ENCODE peak calls at places on chromosomes 2 and 18, in five cellular contexts. T is heart right ventricle, D is transverse colon, O is fibroblast of the aortic adventitia, H is thyroid gland. F is an unnamed sample.
A peak's percentile ranks its signal among the peaks of the same experiment; 100 is the strongest.

GRCh38 chr2:51795248-51795888 is 763.4 kb upstream of the NRXN1 start:
- DNase-seq in T (no peak), D (peak; percentile 33), O (no peak), H (no peak), F (no peak)

GRCh38 chr2:239463541-239464165 is 62.8 kb upstream of the HDAC4 start:
- DNase-seq in T (no peak), D (peak; percentile 5), O (no peak), H (no peak), F (no peak)

GRCh38 chr2:14634885-14635871 is 2.7 kb downstream of the LRATD1 start:
- DNase-seq in T (peak; percentile 67), D (peak; percentile 83), O (peak; percentile 45), H (peak; percentile 87), F (no peak)

GRCh38 chr2:233381013-233381995 is 27.0 kb downstream of the DGKD start:
- DNase-seq in T (no peak), D (no peak), O (no peak), H (no peak), F (no peak)

GRCh38 chr2:75142081-75142480 is 57.2 kb downstream of the TACR1 start:
- DNase-seq in T (no peak), D (no peak), O (peak; percentile 94), H (no peak), F (no peak)

GRCh38 chr2:15912203-15912602 is 28.1 kb upstream of the MYCN start:
- DNase-seq in T (peak; percentile 76), D (peak; percentile 42), O (no peak), H (peak; percentile 81), F (peak; percentile 88)

GRCh38 chr2:162242586-162243304 is 500 bp downstream of the FAP start:
- DNase-seq in T (no peak), D (no peak), O (peak; percentile 90), H (no peak), F (no peak)

GRCh38 chr18:64253900-64254299 is 105.0 kb upstream of the LINC00305 start:
- DNase-seq in T (no peak), D (no peak), O (no peak), H (no peak), F (no peak)

GRCh38 chr2:290090-290722 is 2.3 kb upstream of the ALKAL2 start:
- DNase-seq in T (peak; percentile 70), D (peak; percentile 74), O (peak; percentile 76), H (peak; percentile 77), F (peak; percentile 50)

GRCh38 chr2:221285156-221285555 is 286.9 kb downstream of the EPHA4 start:
- DNase-seq in T (no peak), D (no peak), O (no peak), H (no peak), F (no peak)

GRCh38 chr2:222859786-222860726 is 780 bp upstream of the ACSL3 start:
- DNase-seq in T (peak; percentile 78), D (peak; percentile 66), O (peak; percentile 85), H (peak; percentile 53), F (no peak)

GRCh38 chr2:232300894-232301387 is 77.6 kb upstream of the ALPP start:
- DNase-seq in T (no peak), D (peak; percentile 40), O (no peak), H (no peak), F (no peak)
- TF ChIP-seq CTCF in T (no peak), D (peak; percentile 7), O (no peak), H (no peak), F (no peak)

GRCh38 chr18:11518788-11519685 is 90.4 kb upstream of the SLC35G4 start:
- DNase-seq in T (peak; percentile 14), D (peak; percentile 11), O (peak; percentile 37), H (peak; percentile 73), F (no peak)
- TF ChIP-seq CTCF in T (peak; percentile 57), D (peak; percentile 22), O (peak; percentile 63), H (peak; percentile 18), F (peak; percentile 87)

DNA sequence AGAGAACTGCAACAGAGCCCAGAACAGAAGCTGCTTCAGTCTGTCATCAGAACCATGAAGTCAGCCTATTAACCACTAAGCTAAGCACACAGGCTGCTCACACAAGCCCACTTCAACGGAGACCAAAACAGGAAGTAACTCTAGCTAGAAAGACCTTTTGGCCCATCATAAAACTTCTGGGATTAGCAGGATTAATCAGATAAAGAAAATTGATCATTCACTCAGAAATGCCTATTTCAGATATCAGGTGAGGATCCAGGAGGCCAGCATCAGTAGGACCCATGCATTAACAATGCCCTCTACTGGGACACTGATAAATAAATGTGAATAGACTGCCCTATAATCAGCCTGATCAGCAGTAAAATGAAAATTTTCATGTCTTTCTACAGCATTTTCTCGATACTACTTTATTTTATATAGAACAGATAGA is 101.4 kb downstream of the WDPCP start:
- DNase-seq in T (no peak), D (no peak), O (no peak), H (no peak), F (no peak)
- TF ChIP-seq CTCF in T (peak; percentile 16), D (no peak), O (no peak), H (no peak), F (no peak)

GRCh38 chr2:156695595-156695994 is 259.4 kb downstream of the GPD2 start:
- DNase-seq in T (no peak), D (no peak), O (no peak), H (no peak), F (no peak)
- TF ChIP-seq CTCF in T (no peak), D (no peak), O (no peak), H (no peak), F (peak; percentile 4)

DNA sequence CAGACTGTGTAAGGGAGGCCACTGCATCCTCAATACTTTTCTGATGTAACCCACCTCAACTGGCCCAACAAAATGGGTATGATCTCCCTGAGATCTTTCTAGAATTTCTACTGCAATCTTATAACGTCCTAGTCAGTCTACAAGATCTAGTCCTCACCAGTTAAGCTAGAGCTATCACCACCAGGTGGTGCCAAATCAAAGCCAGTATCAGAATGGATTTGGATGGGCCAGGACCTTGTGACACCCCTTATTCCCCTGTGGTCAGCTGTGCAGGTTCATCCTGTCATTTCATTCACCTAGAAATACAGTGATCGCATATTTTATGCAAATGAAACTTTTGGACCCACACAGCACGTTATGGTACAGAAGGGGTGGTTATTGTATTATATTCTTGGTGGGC is 90.3 kb downstream of the OLA1 start:
- DNase-seq in T (peak; percentile 7), D (peak; percentile 16), O (peak; percentile 44), H (peak; percentile 46), F (no peak)
- TF ChIP-seq CTCF in T (peak; percentile 55), D (peak; percentile 43), O (peak; percentile 51), H (no peak), F (peak; percentile 90)

GRCh38 chr18:48037481-48038271 is 107.2 kb upstream of the SMAD2 start:
- DNase-seq in T (peak; percentile 37), D (no peak), O (no peak), H (peak; percentile 76), F (no peak)
- TF ChIP-seq CTCF in T (peak; percentile 63), D (no peak), O (no peak), H (no peak), F (peak; percentile 35)

GRCh38 chr2:29920631-29921559 is 491 bp downstream of the ALK start:
- DNase-seq in T (no peak), D (no peak), O (peak; percentile 4), H (peak; percentile 14), F (no peak)

GRCh38 chr2:29920130-29920577 is 1.2 kb downstream of the ALK start:
- DNase-seq in T (peak; percentile 51), D (peak; percentile 12), O (peak; percentile 16), H (peak; percentile 76), F (no peak)

GRCh38 chr2:29921560-29921915 is at the start of gene ALK:
- DNase-seq in T (peak; percentile 87), D (peak; percentile 75), O (peak; percentile 62), H (peak; percentile 93), F (no peak)

GRCh38 chr2:29923110-29923721 is 1.8 kb upstream of the ALK start:
- DNase-seq in T (peak; percentile 41), D (peak; percentile 46), O (peak; percentile 71), H (peak; percentile 73), F (no peak)
- TF ChIP-seq CTCF in T (peak; percentile 87), D (peak; percentile 86), O (peak; percentile 95), H (peak; percentile 83), F (peak; percentile 98)

GRCh38 chr2:3492951-3493609 is 26.3 kb downstream of the ADI1 start:
- DNase-seq in T (no peak), D (no peak), O (peak; percentile 95), H (peak; percentile 19), F (no peak)
- TF ChIP-seq CTCF in T (no peak), D (no peak), O (no peak), H (no peak), F (no peak)

GRCh38 chr2:215829261-215829660 is 184.1 kb downstream of the MREG start:
- DNase-seq in T (no peak), D (no peak), O (no peak), H (no peak), F (no peak)

GRCh38 chr2:215828528-215829184 is 184.7 kb downstream of the MREG start:
- DNase-seq in T (peak; percentile 32), D (peak; percentile 58), O (peak; percentile 76), H (peak; percentile 73), F (no peak)

GRCh38 chr2:215832791-215833190 is 180.6 kb downstream of the MREG start:
- DNase-seq in T (no peak), D (no peak), O (peak; percentile 61), H (peak; percentile 55), F (no peak)

GRCh38 chr2:215831296-215831913 is 181.9 kb downstream of the MREG start:
- DNase-seq in T (peak; percentile 23), D (peak; percentile 19), O (peak; percentile 96), H (no peak), F (no peak)

GRCh38 chr2:215830313-215830712 is 183.0 kb downstream of the MREG start:
- DNase-seq in T (peak; percentile 25), D (peak; percentile 30), O (peak; percentile 95), H (peak; percentile 4), F (no peak)
- TF ChIP-seq CTCF in T (no peak), D (no peak), O (no peak), H (no peak), F (peak; percentile 10)